ENCODE peak calls at places on chromosomes 7 and 10, in six cellular contexts. Z, E, V, C, M and O are unnamed samples.

GRCh38 chr10:51879238-51879637 is 179.8 kb upstream of the CSTF2T start:
- DNase-seq in Z (peak), E (peak), V (peak), C (no peak), M (no peak), O (no peak)

GRCh38 chr7:67955061-67955460 is 958.4 kb downstream of the TYW1 start:
- DNase-seq in Z (no peak), E (no peak), V (no peak), C (no peak), M (no peak), O (no peak)

GRCh38 chr10:85224366-85224960 is 896.1 kb downstream of the CCSER2 start:
- DNase-seq in Z (no peak), E (no peak), V (no peak), C (no peak), M (no peak), O (no peak)

GRCh38 chr7:21076579-21076978 is 289.9 kb upstream of the SP8 start:
- DNase-seq in Z (no peak), E (no peak), V (no peak), C (no peak), M (no peak), O (no peak)

GRCh38 chr10:103232772-103233488 is 12.8 kb upstream of the RPEL1 start:
- DNase-seq in Z (peak), E (peak), V (peak), C (no peak), M (no peak), O (no peak)

GRCh38 chr7:30171753-30172447 is 37.1 kb downstream of the MTURN start:
- DNase-seq in Z (no peak), E (peak), V (peak), C (no peak), M (no peak), O (no peak)

GRCh38 chr7:84237533-84238173 is 43.1 kb upstream of the SEMA3A start:
- DNase-seq in Z (peak), E (peak), V (peak), C (no peak), M (no peak), O (no peak)

GRCh38 chr7:16891338-16891737 is 9.6 kb upstream of the AGR3 start:
- DNase-seq in Z (peak), E (peak), V (peak), C (no peak), M (no peak), O (no peak)

GRCh38 chr7:117322741-117323584 is at the start of gene WNT2:
- DNase-seq in Z (peak), E (no peak), V (peak), C (no peak), M (no peak), O (no peak)

GRCh38 chr10:89301231-89301630 is 615 bp upstream of the IFIT2 start:
- DNase-seq in Z (peak), E (peak), V (peak), C (no peak), M (no peak), O (no peak)

GRCh38 chr10:119693262-119693957 is 32.4 kb upstream of the INPP5F start:
- DNase-seq in Z (peak), E (no peak), V (no peak), C (no peak), M (no peak), O (peak)

GRCh38 chr10:17003151-17003550 is 126.5 kb downstream of the CUBN start:
- DNase-seq in Z (no peak), E (peak), V (peak), C (peak), M (peak), O (peak)

GRCh38 chr7:111224354-111225231 is 133.7 kb downstream of the LRRN3 start:
- DNase-seq in Z (no peak), E (peak), V (no peak), C (no peak), M (no peak), O (no peak)

GRCh38 chr10:46240684-46241565 is 45.9 kb upstream of the ANTXRL start:
- DNase-seq in Z (no peak), E (no peak), V (no peak), C (no peak), M (no peak), O (no peak)

GRCh38 chr7:142885311-142886230 is at the start of gene TRPV6:
- DNase-seq in Z (no peak), E (no peak), V (no peak), C (no peak), M (no peak), O (no peak)